ENCODE peak calls at places on chromosome 14, in six cellular contexts. H, D, A, B, V and I are unnamed samples.

GRCh38 chr14:105074601-105075053 is 9.4 kb upstream of the GPR132 start:
- DNase-seq in H (no peak), D (no peak), A (no peak), B (no peak), V (peak), I (no peak)

GRCh38 chr14:93972618-93973205 is 3.7 kb downstream of the ASB2 start:
- DNase-seq in H (no peak), D (no peak), A (no peak), B (no peak), V (peak), I (no peak)

GRCh38 chr14:104138098-104138890 is at the start of gene KIF26A:
- DNase-seq in H (no peak), D (no peak), A (peak), B (peak), V (peak), I (no peak)

GRCh38 chr14:88242426-88242825 is 80.6 kb downstream of the KCNK10 start:
- DNase-seq in H (no peak), D (no peak), A (no peak), B (no peak), V (no peak), I (no peak)

GRCh38 chr14:93527076-93527692 is 96.4 kb downstream of the UNC79 start:
- DNase-seq in H (no peak), D (no peak), A (no peak), B (no peak), V (no peak), I (no peak)

GRCh38 chr14:55427439-55427838 is 13.0 kb downstream of the TBPL2 start:
- DNase-seq in H (no peak), D (no peak), A (no peak), B (no peak), V (no peak), I (peak)

GRCh38 chr14:85607571-85608219 is 77.8 kb downstream of the FLRT2 start:
- DNase-seq in H (no peak), D (no peak), A (no peak), B (peak), V (no peak), I (no peak)

GRCh38 chr14:52333108-52333507 is 19.0 kb downstream of the PTGER2 start:
- DNase-seq in H (no peak), D (no peak), A (no peak), B (no peak), V (no peak), I (no peak)

GRCh38 chr14:76767681-76768055 is 6.4 kb downstream of the VASH1 start:
- DNase-seq in H (no peak), D (no peak), A (no peak), B (no peak), V (peak), I (no peak)

GRCh38 chr14:99575043-99576023 is 28.7 kb downstream of the CCDC85C start:
- DNase-seq in H (no peak), D (no peak), A (peak), B (no peak), V (no peak), I (peak)

GRCh38 chr14:53020193-53020932 is 69.5 kb upstream of the FERMT2 start:
- DNase-seq in H (no peak), D (no peak), A (no peak), B (no peak), V (no peak), I (no peak)

GRCh38 chr14:71454513-71455332 is 477.5 kb upstream of the RGS6 start:
- DNase-seq in H (no peak), D (no peak), A (no peak), B (no peak), V (no peak), I (peak)

GRCh38 chr14:63186453-63186852 is 17.8 kb upstream of the RHOJ start:
- DNase-seq in H (no peak), D (no peak), A (no peak), B (no peak), V (no peak), I (no peak)